ENCODE peak calls at places on chromosomes 4 and X, in five cellular contexts. M is BJ; B is Calu3; L is activated CD8-positive, alpha-beta memory T cell treated with anti-CD3 and anti-CD28 coated beads, Interleukin-2, amount 50 U/mL, for 4 hours; Y is NB4. R is an unnamed sample.

GRCh38 chr4:134470544-134470943 is 269.0 kb upstream of the PABPC4L start:
- DNase-seq in M (no peak), B (peak; percentile 24), L (no peak), Y (peak; percentile 26), R (no peak)

GRCh38 chr4:2936773-2937145 is 26.4 kb downstream of the NOP14 start:
- DNase-seq in M (no peak), B (no peak), L (peak; percentile 42), Y (peak; percentile 67), R (no peak)

GRCh38 chr4:129672941-129673340 is 577.0 kb downstream of the C4orf33 start:
- DNase-seq in M (no peak), B (no peak), L (no peak), Y (peak; percentile 7), R (no peak)

GRCh38 chr4:168408620-168409019 is 71.7 kb downstream of the DDX60L start:
- DNase-seq in M (peak; percentile 80), B (no peak), L (no peak), Y (no peak), R (no peak)

GRCh38 chrX:39261446-39262147 is 460.3 kb downstream of the MID1IP1 start:
- DNase-seq in M (no peak), B (peak; percentile 34), L (no peak), Y (peak; percentile 49), R (peak; percentile 13)

GRCh38 chr4:15244354-15244753 is 183.5 kb upstream of the C1QTNF7 start:
- DNase-seq in M (no peak), B (no peak), L (no peak), Y (no peak), R (no peak)

GRCh38 chr4:81466841-81467671 is 4.7 kb downstream of the RASGEF1B start:
- DNase-seq in M (no peak), B (peak; percentile 64), L (peak; percentile 72), Y (peak; percentile 73), R (peak; percentile 68)

GRCh38 chr4:53659112-53659511 is 67.8 kb upstream of the LNX1 start:
- DNase-seq in M (no peak), B (no peak), L (no peak), Y (no peak), R (no peak)

GRCh38 chrX:132191938-132192337 is 27.3 kb downstream of the RAP2C start:
- DNase-seq in M (no peak), B (no peak), L (no peak), Y (no peak), R (no peak)

GRCh38 chr4:827209-828081 is 1.5 kb upstream of the CPLX1 start:
- DNase-seq in M (no peak), B (no peak), L (no peak), Y (no peak), R (no peak)

GRCh38 chr4:137523329-137523728 is 9.0 kb downstream of the PCDH18 start:
- DNase-seq in M (no peak), B (no peak), L (no peak), Y (no peak), R (no peak)

GRCh38 chrX:21490341-21490740 is 116.1 kb downstream of the CNKSR2 start:
- DNase-seq in M (no peak), B (no peak), L (no peak), Y (no peak), R (no peak)

GRCh38 chrX:68868902-68869800 is 40.3 kb downstream of the EFNB1 start:
- DNase-seq in M (no peak), B (no peak), L (no peak), Y (no peak), R (no peak)

GRCh38 chrX:42220722-42221121 is 297.4 kb upstream of the CASK start:
- DNase-seq in M (no peak), B (no peak), L (no peak), Y (no peak), R (no peak)